ENCODE peak calls at places on chromosomes 4 and X, in seven cellular contexts. One of them, this sample, is unnamed.

GRCh38 chrX:1534321-1535168 is 2.4 kb downstream of the P2RY8 start:
- DNase-seq in SK-N-SH: no peak
- DNase-seq in T47D: no peak
- DNase-seq in HepG2: no peak
- DNase-seq in K562: peak; percentile 43
- DNase-seq in H1: peak; percentile 60
- DNase-seq in GM12878: no peak
- DNase-seq in this sample: no peak

GRCh38 chr4:83905952-83906351 is 370.0 kb downstream of the GPAT3 start:
- DNase-seq in SK-N-SH: no peak
- DNase-seq in T47D: peak; percentile 53
- DNase-seq in HepG2: peak; percentile 3
- DNase-seq in K562: no peak
- DNase-seq in H1: peak; percentile 49
- DNase-seq in GM12878: no peak
- DNase-seq in this sample: no peak

GRCh38 chr4:146029939-146030710 is 91.5 kb upstream of the ZNF827 start:
- DNase-seq in SK-N-SH: no peak
- DNase-seq in T47D: peak; percentile 9
- DNase-seq in HepG2: no peak
- DNase-seq in K562: no peak
- DNase-seq in H1: no peak
- DNase-seq in GM12878: peak; percentile 48
- DNase-seq in this sample: no peak

GRCh38 chr4:156949373-156949814 is 22.2 kb downstream of the PDGFC start:
- DNase-seq in SK-N-SH: no peak
- DNase-seq in T47D: no peak
- DNase-seq in HepG2: peak; percentile 76
- DNase-seq in K562: no peak
- DNase-seq in H1: no peak
- DNase-seq in GM12878: no peak
- DNase-seq in this sample: no peak

GRCh38 chr4:90209922-90210321 is 82.7 kb downstream of the CCSER1 start:
- DNase-seq in SK-N-SH: no peak
- DNase-seq in T47D: peak; percentile 9
- DNase-seq in HepG2: no peak
- DNase-seq in K562: no peak
- DNase-seq in H1: no peak
- DNase-seq in GM12878: no peak
- DNase-seq in this sample: no peak

GRCh38 chrX:96372313-96373046 is 312.2 kb upstream of the DIAPH2 start:
- DNase-seq in SK-N-SH: peak; percentile 38
- DNase-seq in T47D: peak; percentile 45
- DNase-seq in HepG2: peak; percentile 27
- DNase-seq in K562: no peak
- DNase-seq in H1: no peak
- DNase-seq in GM12878: no peak
- DNase-seq in this sample: peak; percentile 1

GRCh38 chrX:110182362-110182761 is 135.5 kb downstream of the AMMECR1 start:
- DNase-seq in SK-N-SH: no peak
- DNase-seq in T47D: no peak
- DNase-seq in HepG2: no peak
- DNase-seq in K562: no peak
- DNase-seq in H1: no peak
- DNase-seq in GM12878: no peak
- DNase-seq in this sample: no peak

GRCh38 chrX:119427024-119427794 is 28.1 kb downstream of the SLC25A43 start:
- DNase-seq in SK-N-SH: no peak
- DNase-seq in T47D: no peak
- DNase-seq in HepG2: no peak
- DNase-seq in K562: peak; percentile 54
- DNase-seq in H1: no peak
- DNase-seq in GM12878: peak; percentile 28
- DNase-seq in this sample: no peak

GRCh38 chrX:136159615-136160025 is 12.3 kb downstream of the FHL1 start:
- DNase-seq in SK-N-SH: no peak
- DNase-seq in T47D: no peak
- DNase-seq in HepG2: no peak
- DNase-seq in K562: no peak
- DNase-seq in H1: no peak
- DNase-seq in GM12878: no peak
- DNase-seq in this sample: no peak

GRCh38 chrX:107674480-107675364 is 46.4 kb downstream of the PRPS1 start:
- DNase-seq in SK-N-SH: no peak
- DNase-seq in T47D: peak; percentile 35
- DNase-seq in HepG2: no peak
- DNase-seq in K562: peak; percentile 31
- DNase-seq in H1: no peak
- DNase-seq in GM12878: no peak
- DNase-seq in this sample: no peak

GRCh38 chrX:112947981-112948380 is 107.3 kb upstream of the AMOT start:
- DNase-seq in SK-N-SH: no peak
- DNase-seq in T47D: no peak
- DNase-seq in HepG2: no peak
- DNase-seq in K562: no peak
- DNase-seq in H1: no peak
- DNase-seq in GM12878: no peak
- DNase-seq in this sample: no peak

GRCh38 chrX:23623797-23624196 is 43.5 kb upstream of the PRDX4 start:
- DNase-seq in SK-N-SH: no peak
- DNase-seq in T47D: no peak
- DNase-seq in HepG2: no peak
- DNase-seq in K562: no peak
- DNase-seq in H1: no peak
- DNase-seq in GM12878: no peak
- DNase-seq in this sample: no peak
- TF ChIP-seq JUND in SK-N-SH: no peak
- TF ChIP-seq JUND in T47D: no peak
- TF ChIP-seq JUND in HepG2: no peak
- TF ChIP-seq JUND in K562: no peak
- TF ChIP-seq JUND in H1: no peak
- TF ChIP-seq JUND in GM12878: no peak
- TF ChIP-seq JUND in this sample: no peak

GRCh38 chr4:54229631-54230478 is 762 bp downstream of the PDGFRA start:
- DNase-seq in SK-N-SH: peak; percentile 52
- DNase-seq in T47D: no peak
- DNase-seq in HepG2: no peak
- DNase-seq in K562: no peak
- DNase-seq in H1: peak; percentile 63
- DNase-seq in GM12878: no peak
- DNase-seq in this sample: no peak
- TF ChIP-seq JUND in SK-N-SH: no peak
- TF ChIP-seq JUND in T47D: no peak
- TF ChIP-seq JUND in HepG2: no peak
- TF ChIP-seq JUND in K562: no peak
- TF ChIP-seq JUND in H1: no peak
- TF ChIP-seq JUND in GM12878: no peak
- TF ChIP-seq JUND in this sample: no peak

DNA sequence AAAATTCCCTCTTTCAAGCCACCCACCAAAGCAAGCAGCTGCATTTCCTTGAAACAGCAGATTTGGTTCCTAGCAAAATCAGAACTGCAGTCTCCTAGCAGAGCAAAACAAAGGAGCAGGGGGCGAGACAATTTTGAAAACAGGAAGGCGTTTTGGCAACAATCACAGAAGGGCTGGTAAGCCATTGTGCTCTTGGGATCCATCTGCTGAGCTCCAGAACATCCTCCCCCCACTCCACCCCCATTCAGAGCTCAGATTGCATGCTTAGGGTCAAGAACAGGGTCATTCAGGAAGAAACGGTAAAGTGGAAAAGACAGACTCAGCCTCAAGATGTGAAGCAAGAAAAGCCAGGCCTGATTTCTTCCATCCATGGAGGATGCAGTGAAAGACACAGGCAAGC is 7.6 kb upstream of the PCDH19 start:
- DNase-seq in SK-N-SH: no peak
- DNase-seq in T47D: no peak
- DNase-seq in HepG2: no peak
- DNase-seq in K562: no peak
- DNase-seq in H1: no peak
- DNase-seq in GM12878: no peak
- DNase-seq in this sample: no peak
- TF ChIP-seq JUND in SK-N-SH: no peak
- TF ChIP-seq JUND in T47D: no peak
- TF ChIP-seq JUND in HepG2: no peak
- TF ChIP-seq JUND in K562: no peak
- TF ChIP-seq JUND in H1: no peak
- TF ChIP-seq JUND in GM12878: no peak
- TF ChIP-seq JUND in this sample: no peak

GRCh38 chr4:138039010-138039409 is 203.1 kb downstream of the SLC7A11 start:
- DNase-seq in SK-N-SH: no peak
- DNase-seq in T47D: no peak
- DNase-seq in HepG2: no peak
- DNase-seq in K562: no peak
- DNase-seq in H1: no peak
- DNase-seq in GM12878: no peak
- DNase-seq in this sample: no peak
- TF ChIP-seq JUND in SK-N-SH: no peak
- TF ChIP-seq JUND in T47D: no peak
- TF ChIP-seq JUND in HepG2: no peak
- TF ChIP-seq JUND in K562: no peak
- TF ChIP-seq JUND in H1: no peak
- TF ChIP-seq JUND in GM12878: no peak
- TF ChIP-seq JUND in this sample: no peak

GRCh38 chrX:68492583-68492982 is 6.3 kb upstream of the YIPF6 start:
- DNase-seq in SK-N-SH: no peak
- DNase-seq in T47D: no peak
- DNase-seq in HepG2: no peak
- DNase-seq in K562: no peak
- DNase-seq in H1: no peak
- DNase-seq in GM12878: no peak
- DNase-seq in this sample: no peak

GRCh38 chrX:68488657-68489056 is 10.2 kb upstream of the YIPF6 start:
- DNase-seq in SK-N-SH: no peak
- DNase-seq in T47D: peak; percentile 47
- DNase-seq in HepG2: peak; percentile 89
- DNase-seq in K562: no peak
- DNase-seq in H1: no peak
- DNase-seq in GM12878: no peak
- DNase-seq in this sample: no peak

GRCh38 chrX:68487924-68488323 is 10.9 kb upstream of the YIPF6 start:
- DNase-seq in SK-N-SH: no peak
- DNase-seq in T47D: no peak
- DNase-seq in HepG2: no peak
- DNase-seq in K562: no peak
- DNase-seq in H1: no peak
- DNase-seq in GM12878: no peak
- DNase-seq in this sample: no peak

GRCh38 chrX:68487254-68487653 is 11.6 kb upstream of the YIPF6 start:
- DNase-seq in SK-N-SH: no peak
- DNase-seq in T47D: no peak
- DNase-seq in HepG2: no peak
- DNase-seq in K562: no peak
- DNase-seq in H1: no peak
- DNase-seq in GM12878: no peak
- DNase-seq in this sample: no peak

DNA sequence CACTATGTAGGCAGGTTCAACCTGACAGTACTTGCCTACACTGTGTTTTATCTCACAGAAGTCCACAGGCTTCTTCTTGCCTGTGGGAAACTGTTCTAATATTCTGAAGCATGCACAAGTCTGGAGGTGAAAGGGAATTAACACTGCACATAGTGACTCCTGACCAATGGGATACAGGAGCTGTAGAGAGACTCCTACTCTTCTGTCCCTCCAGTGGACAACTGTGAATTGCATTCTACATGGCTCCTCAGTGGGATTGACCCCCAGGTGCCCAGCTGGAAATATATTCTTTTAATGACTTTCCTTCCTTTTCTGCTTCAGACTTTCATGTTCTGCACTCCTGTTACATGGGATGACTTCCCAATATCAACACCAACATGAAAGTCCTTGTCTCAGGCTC is 8.2 kb upstream of the YIPF6 start:
- DNase-seq in SK-N-SH: peak; percentile 59
- DNase-seq in T47D: peak; percentile 57
- DNase-seq in HepG2: peak; percentile 58
- DNase-seq in K562: peak; percentile 20
- DNase-seq in H1: no peak
- DNase-seq in GM12878: no peak
- DNase-seq in this sample: no peak
- TF ChIP-seq JUND in SK-N-SH: no peak
- TF ChIP-seq JUND in T47D: no peak
- TF ChIP-seq JUND in HepG2: no peak
- TF ChIP-seq JUND in K562: no peak
- TF ChIP-seq JUND in H1: no peak
- TF ChIP-seq JUND in GM12878: no peak
- TF ChIP-seq JUND in this sample: no peak

DNA sequence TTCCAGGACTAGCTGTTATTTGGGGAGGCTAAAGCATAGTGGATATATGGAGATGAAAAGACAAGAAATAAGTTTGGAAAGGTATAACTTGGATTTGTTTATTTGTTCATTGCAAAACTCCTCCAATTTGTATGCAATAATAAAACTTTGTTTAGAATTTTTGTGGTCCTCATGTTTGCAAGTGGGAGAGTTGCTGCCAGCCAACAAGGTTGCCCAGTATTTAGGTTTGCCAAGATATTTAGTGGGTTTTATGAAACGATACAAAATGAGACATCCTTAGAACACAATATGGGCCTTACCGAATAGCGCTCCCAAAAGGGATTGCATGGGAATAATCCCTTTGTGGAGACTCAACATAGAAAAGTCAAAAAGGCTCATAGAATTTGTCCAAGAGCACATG is 162.1 kb downstream of the INPP4B start:
- DNase-seq in SK-N-SH: no peak
- DNase-seq in T47D: no peak
- DNase-seq in HepG2: no peak
- DNase-seq in K562: no peak
- DNase-seq in H1: no peak
- DNase-seq in GM12878: no peak
- DNase-seq in this sample: no peak
- TF ChIP-seq JUND in SK-N-SH: no peak
- TF ChIP-seq JUND in T47D: no peak
- TF ChIP-seq JUND in HepG2: no peak
- TF ChIP-seq JUND in K562: no peak
- TF ChIP-seq JUND in H1: no peak
- TF ChIP-seq JUND in GM12878: no peak
- TF ChIP-seq JUND in this sample: no peak

GRCh38 chrX:9832811-9833210 is 46.6 kb downstream of the SHROOM2 start:
- DNase-seq in SK-N-SH: no peak
- DNase-seq in T47D: no peak
- DNase-seq in HepG2: no peak
- DNase-seq in K562: no peak
- DNase-seq in H1: no peak
- DNase-seq in GM12878: no peak
- DNase-seq in this sample: no peak
- TF ChIP-seq JUND in SK-N-SH: no peak
- TF ChIP-seq JUND in T47D: no peak
- TF ChIP-seq JUND in HepG2: no peak
- TF ChIP-seq JUND in K562: no peak
- TF ChIP-seq JUND in H1: no peak
- TF ChIP-seq JUND in GM12878: no peak
- TF ChIP-seq JUND in this sample: no peak

GRCh38 chr4:25098964-25099843 is 61.0 kb downstream of the SEPSECS start:
- DNase-seq in SK-N-SH: peak; percentile 43
- DNase-seq in T47D: no peak
- DNase-seq in HepG2: no peak
- DNase-seq in K562: peak; percentile 27
- DNase-seq in H1: no peak
- DNase-seq in GM12878: no peak
- DNase-seq in this sample: no peak
- TF ChIP-seq JUND in SK-N-SH: peak; percentile 37
- TF ChIP-seq JUND in T47D: no peak
- TF ChIP-seq JUND in HepG2: no peak
- TF ChIP-seq JUND in K562: no peak
- TF ChIP-seq JUND in H1: no peak
- TF ChIP-seq JUND in GM12878: no peak
- TF ChIP-seq JUND in this sample: no peak

This sample was measured in HCT116.